ENCODE peak calls at places on chromosomes 16 and 17, in seven cellular contexts. Q, Y, S, M, J, A and R are unnamed samples.

GRCh38 chr17:37338847-37339246 is 36.9 kb upstream of the C17orf78 start:
- DNase-seq in Q (no peak), Y (no peak), S (no peak), M (no peak), J (no peak), A (no peak), R (no peak)

GRCh38 chr17:83160443-83161297 is 81.3 kb downstream of the METRNL start:
- DNase-seq in Q (no peak), Y (no peak), S (no peak), M (no peak), J (no peak), A (no peak), R (peak; percentile 52)

GRCh38 chr17:15122857-15123256 is 142.3 kb downstream of the PMP22 start:
- DNase-seq in Q (no peak), Y (peak; percentile 10), S (no peak), M (no peak), J (no peak), A (no peak), R (no peak)

GRCh38 chr17:29677139-29677834 is 54.6 kb upstream of the CORO6 start:
- DNase-seq in Q (no peak), Y (no peak), S (no peak), M (peak; percentile 86), J (no peak), A (peak; percentile 61), R (no peak)

GRCh38 chr17:79836952-79837887 is 2.0 kb downstream of the CBX4 start:
- DNase-seq in Q (peak; percentile 94), Y (no peak), S (peak; percentile 63), M (peak; percentile 81), J (peak; percentile 91), A (peak; percentile 86), R (peak; percentile 95)

GRCh38 chr16:25256821-25257503 is 683 bp downstream of the ZKSCAN2 start:
- DNase-seq in Q (peak; percentile 22), Y (no peak), S (peak; percentile 45), M (no peak), J (peak; percentile 6), A (peak; percentile 16), R (no peak)

GRCh38 chr17:76529643-76530488 is 7.6 kb downstream of the CYGB start:
- DNase-seq in Q (no peak), Y (no peak), S (peak; percentile 55), M (peak; percentile 99), J (peak; percentile 35), A (peak; percentile 94), R (no peak)

GRCh38 chr16:30010817-30011504 is at the start of gene DOC2A:
- DNase-seq in Q (no peak), Y (no peak), S (peak; percentile 78), M (no peak), J (no peak), A (no peak), R (peak; percentile 56)

GRCh38 chr16:56814537-56815432 is 50.2 kb upstream of the SLC12A3 start:
- DNase-seq in Q (peak; percentile 68), Y (no peak), S (peak; percentile 44), M (no peak), J (no peak), A (no peak), R (no peak)

GRCh38 chr16:21233045-21233520 is 416 bp upstream of the ANKS4B start:
- DNase-seq in Q (no peak), Y (no peak), S (no peak), M (no peak), J (no peak), A (no peak), R (no peak)

GRCh38 chr17:82963104-82963950 is 116.1 kb upstream of the METRNL start:
- DNase-seq in Q (peak; percentile 28), Y (peak; percentile 35), S (peak; percentile 86), M (peak; percentile 80), J (peak; percentile 31), A (peak; percentile 81), R (peak; percentile 77)

GRCh38 chr17:49696233-49696761 is 11.5 kb downstream of the SLC35B1 start:
- DNase-seq in Q (no peak), Y (no peak), S (no peak), M (no peak), J (no peak), A (no peak), R (no peak)

GRCh38 chr17:40464392-40464855 is 21.2 kb downstream of the IGFBP4 start:
- DNase-seq in Q (peak; percentile 79), Y (no peak), S (no peak), M (peak; percentile 39), J (no peak), A (no peak), R (no peak)

GRCh38 chr16:16048904-16049582 is 99.6 kb downstream of the ABCC1 start:
- DNase-seq in Q (peak; percentile 43), Y (no peak), S (no peak), M (no peak), J (no peak), A (no peak), R (no peak)

GRCh38 chr17:19510903-19511302 is 22.8 kb upstream of the SLC47A1 start:
- DNase-seq in Q (no peak), Y (no peak), S (no peak), M (no peak), J (no peak), A (no peak), R (no peak)

GRCh38 chr17:36980281-36980761 is 31.6 kb downstream of the AATF start:
- DNase-seq in Q (peak; percentile 28), Y (no peak), S (peak; percentile 19), M (peak; percentile 63), J (no peak), A (peak; percentile 60), R (no peak)

GRCh38 chr16:56370185-56370584 is 55.2 kb downstream of the AMFR start:
- DNase-seq in Q (no peak), Y (no peak), S (no peak), M (no peak), J (no peak), A (peak; percentile 33), R (no peak)

GRCh38 chr17:1558401-1558800 is 4.2 kb downstream of the PITPNA start:
- DNase-seq in Q (no peak), Y (no peak), S (no peak), M (no peak), J (no peak), A (no peak), R (no peak)

GRCh38 chr17:57948555-57949420 is 6.4 kb downstream of the CUEDC1 start:
- DNase-seq in Q (peak; percentile 98), Y (peak; percentile 96), S (no peak), M (peak; percentile 76), J (no peak), A (peak; percentile 84), R (no peak)

GRCh38 chr16:9095998-9096397 is 4.6 kb downstream of the HAPSTR1 start:
- DNase-seq in Q (no peak), Y (no peak), S (no peak), M (no peak), J (no peak), A (no peak), R (no peak)

GRCh38 chr17:77209330-77209748 is 68.6 kb downstream of the SEC14L1 start:
- DNase-seq in Q (no peak), Y (no peak), S (no peak), M (no peak), J (no peak), A (no peak), R (no peak)

GRCh38 chr16:3304370-3304769 is 860 bp downstream of the TIGD7 start:
- DNase-seq in Q (no peak), Y (no peak), S (no peak), M (peak; percentile 31), J (no peak), A (peak; percentile 37), R (no peak)

GRCh38 chr16:12896562-12896961 is 4.8 kb upstream of the SHISA9 start:
- DNase-seq in Q (peak; percentile 60), Y (no peak), S (peak; percentile 75), M (no peak), J (no peak), A (peak; percentile 3), R (no peak)

GRCh38 chr16:84819644-84820304 is at the start of gene CRISPLD2:
- DNase-seq in Q (peak; percentile 83), Y (no peak), S (peak; percentile 98), M (peak; percentile 90), J (peak; percentile 80), A (peak; percentile 86), R (peak; percentile 94)
- H3K4me3 ChIP-seq in Q (peak within 1 kb of the TSS; percentile 44), Y (peak within 1 kb of the TSS; percentile 79), S (peak within 1 kb of the TSS; percentile 55), M (peak within 1 kb of the TSS; percentile 73), J (peak within 1 kb of the TSS; percentile 33), A (peak within 1 kb of the TSS; percentile 67), R (peak within 1 kb of the TSS; percentile 11)

DNA sequence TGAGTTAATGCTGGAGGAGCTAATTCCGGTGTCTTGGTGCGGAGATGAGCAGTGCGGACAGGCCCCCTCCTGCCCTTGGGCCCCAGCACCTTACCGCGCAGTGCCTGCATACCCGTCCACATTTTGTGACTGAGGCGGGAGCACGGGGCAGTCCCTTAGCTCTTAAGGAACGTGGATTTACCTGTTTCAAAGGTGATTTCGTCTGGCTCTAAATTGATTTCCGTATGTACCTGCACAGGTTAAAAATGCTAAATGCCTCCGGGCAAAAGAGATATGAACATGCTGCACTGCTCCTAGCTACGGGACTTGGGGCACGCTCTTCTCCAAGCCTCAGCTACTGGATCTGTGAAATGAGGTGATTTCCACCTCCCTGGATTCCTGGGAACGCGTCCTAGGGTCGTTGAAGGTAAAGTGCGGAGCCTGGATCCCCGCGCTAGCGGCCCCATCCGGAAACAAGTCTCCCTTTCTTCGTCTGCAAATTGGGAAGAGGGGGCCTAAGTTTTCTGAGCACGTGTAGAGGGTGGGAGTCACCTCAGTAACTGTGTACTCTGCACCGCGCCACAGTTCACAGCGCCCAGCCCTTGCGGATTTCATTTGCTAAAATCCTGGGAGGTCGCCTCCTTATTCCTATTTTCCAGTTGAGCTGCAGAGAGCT is 669 bp upstream of the CRISPLD2 start:
- DNase-seq in Q (no peak), Y (no peak), S (no peak), M (no peak), J (no peak), A (no peak), R (no peak)
- H3K4me3 ChIP-seq in Q (peak overlapping the region; percentile 44), Y (peak overlapping the region; percentile 13), S (peak overlapping the region; percentile 55), M (no peak overlapping the region), J (no peak overlapping the region), A (peak overlapping the region; percentile 67), R (no peak overlapping the region)

GRCh38 chr16:70737377-70738082 is 51.7 kb upstream of the MTSS2 start:
- DNase-seq in Q (no peak), Y (peak; percentile 97), S (no peak), M (peak; percentile 100), J (no peak), A (peak; percentile 73), R (no peak)

GRCh38 chr16:70736454-70737376 is 50.9 kb upstream of the MTSS2 start:
- DNase-seq in Q (no peak), Y (no peak), S (peak; percentile 23), M (peak; percentile 28), J (no peak), A (no peak), R (no peak)

GRCh38 chr16:70740174-70740918 is 54.5 kb upstream of the MTSS2 start:
- DNase-seq in Q (no peak), Y (no peak), S (no peak), M (no peak), J (no peak), A (no peak), R (no peak)

GRCh38 chr16:70739389-70739788 is 53.5 kb upstream of the MTSS2 start:
- DNase-seq in Q (no peak), Y (no peak), S (no peak), M (no peak), J (no peak), A (no peak), R (no peak)

GRCh38 chr16:70738083-70738977 is 52.5 kb upstream of the MTSS2 start:
- DNase-seq in Q (peak; percentile 69), Y (no peak), S (peak; percentile 61), M (peak; percentile 96), J (no peak), A (peak; percentile 56), R (no peak)
- H3K4me3 ChIP-seq in Q (no peak overlapping the region), Y (no peak overlapping the region), S (no peak overlapping the region), M (no peak overlapping the region), J (no peak overlapping the region), A (no peak overlapping the region), R (no peak overlapping the region)

GRCh38 chr17:7045492-7046126 is 1.7 kb upstream of the SLC16A11 start:
- DNase-seq in Q (peak; percentile 91), Y (peak; percentile 35), S (peak; percentile 76), M (peak; percentile 90), J (peak; percentile 46), A (peak; percentile 93), R (no peak)
- H3K4me3 ChIP-seq in Q (no peak overlapping the region), Y (no peak overlapping the region), S (peak overlapping the region; percentile 50), M (no peak overlapping the region), J (peak overlapping the region; percentile 0), A (no peak overlapping the region), R (no peak overlapping the region)